ENCODE peak calls at places on chromosomes 7 and 10, in four cellular contexts. U is brain microvascular endothelial cell, W is MM.1S, I is pancreas. F is an unnamed sample. For H3K36me3, the result is how much of the 10 kb centered on the place peaks cover.

GRCh38 chr7:1368682-1369571 is 90.3 kb downstream of the MICALL2 start:
- DNase-seq in I (no peak), U (no peak), W (no peak), F (peak)

GRCh38 chr7:42164946-42165345 is 72.1 kb downstream of the GLI3 start:
- DNase-seq in W (no peak), U (no peak), I (no peak), F (no peak)

GRCh38 chr7:43933902-43934560 is 7.8 kb downstream of the UBE2D4 start:
- DNase-seq in W (no peak), U (no peak), I (no peak), F (no peak)

GRCh38 chr7:1022801-1023465 is 21.4 kb upstream of the GPR146 start:
- DNase-seq in U (no peak), W (no peak), I (peak), F (peak)

GRCh38 chr10:29766753-29767152 is 132.0 kb upstream of the SVIL start:
- DNase-seq in I (no peak), U (no peak), W (no peak), F (no peak)

GRCh38 chr7:41881313-41882130 is 178.6 kb upstream of the INHBA start:
- DNase-seq in I (no peak), W (peak), U (peak), F (peak)

GRCh38 chr10:131043039-131043691 is 268.4 kb downstream of the TCERG1L start:
- DNase-seq in U (no peak), W (no peak), I (no peak), F (peak)

GRCh38 chr7:75928600-75928939 is 13.6 kb downstream of the POR start:
- DNase-seq in U (no peak), I (no peak), W (no peak), F (peak)

GRCh38 chr10:70851597-70852475 is 36.1 kb downstream of the SGPL1 start:
- DNase-seq in W (no peak), U (no peak), I (no peak), F (no peak)

DNA sequence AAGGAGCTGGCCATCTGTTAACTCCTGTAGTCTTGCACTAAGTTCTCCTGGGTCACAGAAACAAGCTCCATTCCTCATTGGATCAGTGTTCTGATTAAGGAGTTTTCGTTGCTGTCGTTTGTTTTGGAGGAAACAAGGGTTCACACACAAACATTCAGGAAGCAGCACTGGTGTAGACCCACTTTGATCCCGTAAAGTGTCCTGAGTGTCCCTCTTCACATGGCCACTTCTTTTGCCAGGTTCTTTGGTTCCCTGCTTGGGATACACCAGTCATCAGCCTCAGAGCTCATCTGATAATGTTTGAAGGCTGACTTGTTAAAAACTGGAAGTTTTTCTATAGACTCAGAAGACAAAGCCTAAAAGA is 10.9 kb downstream of the PDK4 start:
- DNase-seq in U (no peak), W (no peak), I (no peak), F (no peak)
- H3K36me3 ChIP-seq in U (under half), W (under half), I (under half), F (under half)

DNA sequence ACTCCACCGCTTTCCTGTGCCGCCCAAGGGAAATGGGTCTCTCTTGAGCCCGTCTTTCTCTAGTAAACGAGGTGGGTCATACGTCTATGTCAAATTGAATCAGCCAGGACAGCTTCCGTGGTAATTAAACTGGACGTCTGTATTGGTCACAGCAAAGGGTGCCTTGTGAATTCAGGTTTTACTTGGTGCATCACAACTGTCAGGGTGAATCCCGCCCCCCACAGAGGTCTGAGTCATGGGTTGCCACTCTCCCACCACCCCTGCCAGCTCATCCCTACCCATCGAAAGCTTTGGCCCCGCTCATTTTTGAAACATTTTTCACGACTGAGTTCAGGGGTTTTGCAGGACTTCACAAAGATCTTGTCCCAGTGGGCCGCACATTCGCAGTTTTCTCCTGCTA is 8.0 kb upstream of the SP8 start:
- DNase-seq in I (no peak), W (no peak), U (no peak), F (no peak)
- H3K4me3 ChIP-seq in I (no peak), W (no peak), U (no peak), F (no peak)

DNA sequence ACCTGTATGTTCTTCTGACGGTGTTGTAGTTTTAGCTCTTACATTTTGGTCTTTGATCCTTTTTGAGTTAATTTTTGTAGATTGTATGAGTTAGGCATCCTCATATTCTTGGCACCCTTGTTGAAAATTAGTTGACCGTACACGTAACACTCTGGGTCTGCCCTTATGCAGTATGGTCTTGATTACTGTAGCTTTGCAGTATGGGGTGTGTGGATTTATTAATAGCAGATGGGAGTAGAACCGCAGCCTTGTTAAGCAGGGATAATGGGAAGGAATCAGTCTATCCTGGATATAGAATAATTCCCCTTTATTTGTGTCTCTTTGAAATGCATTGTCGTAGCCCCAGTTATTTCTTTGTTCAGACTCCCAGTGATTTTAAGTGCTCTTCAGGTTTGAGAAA is 95.5 kb downstream of the UBE3C start:
- DNase-seq in I (no peak), U (no peak), W (no peak), F (no peak)
- H3K36me3 ChIP-seq in I (under half), U (under half), W (under half), F (under half)

DNA sequence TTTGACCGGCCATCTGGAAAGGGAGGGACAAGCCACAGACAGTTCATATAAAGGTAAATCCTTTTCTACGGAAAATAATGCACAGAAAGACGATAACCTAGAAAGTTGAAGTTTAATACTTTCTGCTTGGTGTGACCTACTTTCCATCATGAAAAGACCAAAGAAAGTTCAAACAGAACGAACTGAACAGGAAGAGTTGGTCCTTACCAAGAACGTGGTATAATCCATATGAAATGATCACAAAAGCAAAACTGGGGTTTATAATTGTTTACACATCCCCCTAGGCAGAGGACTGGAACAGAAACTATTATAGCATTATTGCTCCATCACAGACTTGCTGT is 105.4 kb downstream of the ST8SIA6 start:
- DNase-seq in U (no peak), W (no peak), I (no peak), F (no peak)
- H3K4me3 ChIP-seq in U (peak), W (no peak), I (peak), F (no peak)

DNA sequence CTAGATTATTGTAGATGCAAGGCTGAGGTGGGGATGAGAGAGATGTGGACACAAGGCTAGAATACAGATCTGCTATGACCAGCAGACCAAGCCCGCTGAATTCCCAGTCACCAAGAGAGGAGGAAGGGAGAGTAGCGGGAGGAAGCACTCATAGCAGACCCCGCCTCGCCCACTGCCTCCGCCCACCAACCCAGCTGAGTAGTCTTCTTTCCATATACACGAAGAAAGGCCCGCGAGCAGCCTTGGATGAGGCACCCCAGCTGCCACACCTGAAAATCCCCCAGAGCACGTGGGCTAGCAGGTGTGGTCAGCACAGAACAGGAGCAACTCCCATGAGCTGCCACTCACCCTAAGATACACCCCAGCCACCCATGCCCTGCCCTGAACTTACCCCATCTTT is 7.9 kb upstream of the H2BK1 start:
- DNase-seq in W (no peak), U (no peak), I (no peak), F (no peak)
- H3K36me3 ChIP-seq in W (under half), U (half or more), I (under half), F (under half)

DNA sequence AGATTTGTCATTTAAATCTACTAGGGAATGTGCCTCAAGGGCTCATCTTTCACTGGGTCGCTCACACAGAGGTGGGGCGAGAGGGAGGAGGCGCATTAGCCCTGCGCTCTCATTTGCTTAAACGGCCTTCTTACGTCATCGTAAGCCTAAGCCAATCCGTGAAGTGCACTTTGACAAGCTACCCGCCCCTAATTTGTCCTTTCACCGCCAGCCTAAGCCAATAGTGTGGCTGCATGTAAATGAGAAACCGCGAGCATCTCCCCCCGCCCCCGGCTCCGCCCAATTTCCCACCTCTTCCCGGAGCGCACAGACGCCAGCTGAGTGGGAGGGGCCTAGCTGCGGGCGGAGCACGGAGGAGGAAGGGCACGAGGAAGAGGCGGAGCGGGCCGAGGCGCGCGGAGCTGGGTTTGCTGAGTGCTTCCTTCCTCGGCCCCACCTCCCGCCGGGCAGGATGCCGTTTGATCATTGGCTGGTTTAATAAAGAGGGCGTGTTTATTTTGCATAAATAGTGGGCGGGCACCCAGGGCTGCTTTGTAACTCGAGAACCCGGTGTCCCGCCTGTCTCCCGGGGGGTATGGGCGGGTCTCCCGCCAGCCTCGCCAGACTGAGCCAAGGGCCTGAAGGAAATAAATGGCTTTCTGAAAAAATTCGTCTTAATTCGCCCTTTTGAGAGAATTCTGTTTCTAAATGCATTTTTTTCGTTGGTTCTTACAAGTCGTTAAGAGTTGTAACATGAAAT is 289.6 kb upstream of the NFE2L3 start:
- DNase-seq in W (peak), I (peak), U (peak), F (peak)
- H3K4me3 ChIP-seq in W (peak), I (no peak), U (peak), F (peak)

F was measured in GM06990.